ENCODE peak calls at places on chromosome 6, in six cellular contexts. X is Karpas-422, U is astrocyte of the cerebellum, Y is choroid plexus epithelial cell, A is cardiac fibroblast, M is NCI-H1092 treated with DMSO at 0.1 percent for 48 hours. E is an unnamed sample.
A peak's percentile ranks its signal among the peaks of the same experiment; 100 is the strongest.

GRCh38 chr6:111731404-111732195 is 125.9 kb upstream of the TRAF3IP2 start:
- DNase-seq in X (peak; percentile 73), U (no peak), Y (peak; percentile 57), A (no peak), M (no peak), E (no peak)

GRCh38 chr6:3751730-3752537 is 421 bp upstream of the PXDC1 start:
- DNase-seq in X (no peak), U (peak; percentile 82), Y (peak; percentile 94), A (peak; percentile 91), M (no peak), E (peak; percentile 43)

GRCh38 chr6:43917878-43918382 is 147.9 kb downstream of the VEGFA start:
- DNase-seq in X (no peak), U (no peak), Y (peak; percentile 72), A (peak; percentile 83), M (no peak), E (no peak)

GRCh38 chr6:142943746-142944125 is 1.2 kb downstream of the HIVEP2 start:
- DNase-seq in X (peak; percentile 40), U (no peak), Y (peak; percentile 75), A (peak; percentile 69), M (no peak), E (no peak)

GRCh38 chr6:52511572-52512151 is 65.2 kb downstream of the TRAM2 start:
- DNase-seq in X (no peak), U (no peak), Y (peak; percentile 57), A (peak; percentile 78), M (no peak), E (no peak)

GRCh38 chr6:44446626-44447297 is 59.3 kb downstream of the CDC5L start:
- DNase-seq in X (no peak), U (peak; percentile 49), Y (peak; percentile 85), A (peak; percentile 87), M (no peak), E (no peak)

GRCh38 chr6:44569931-44570385 is 182.5 kb downstream of the CDC5L start:
- DNase-seq in X (no peak), U (peak; percentile 37), Y (no peak), A (peak; percentile 20), M (no peak), E (no peak)

GRCh38 chr6:76351275-76351674 is 278.8 kb upstream of the IMPG1 start:
- DNase-seq in X (peak; percentile 44), U (no peak), Y (no peak), A (no peak), M (no peak), E (peak; percentile 7)

GRCh38 chr6:135094403-135094821 is 39.8 kb upstream of the HBS1L start:
- DNase-seq in X (peak; percentile 39), U (no peak), Y (peak; percentile 11), A (peak; percentile 17), M (no peak), E (no peak)

GRCh38 chr6:140370949-140371348 is 996.5 kb upstream of the CITED2 start:
- DNase-seq in X (no peak), U (no peak), Y (no peak), A (no peak), M (no peak), E (no peak)

GRCh38 chr6:146357578-146358340 is 185.9 kb upstream of the RAB32 start:
- DNase-seq in X (peak; percentile 92), U (peak; percentile 92), Y (peak; percentile 68), A (peak; percentile 94), M (no peak), E (no peak)

GRCh38 chr6:72817208-72817607 is 195.3 kb downstream of the KCNQ5 start:
- DNase-seq in X (no peak), U (no peak), Y (no peak), A (no peak), M (no peak), E (no peak)

GRCh38 chr6:140078552-140079126 is 704.2 kb upstream of the CITED2 start:
- DNase-seq in X (no peak), U (peak; percentile 89), Y (peak; percentile 93), A (peak; percentile 91), M (no peak), E (no peak)

GRCh38 chr6:38572186-38572813 is 67.4 kb downstream of the BTBD9 start:
- DNase-seq in X (no peak), U (no peak), Y (no peak), A (peak; percentile 32), M (no peak), E (no peak)

GRCh38 chr6:141956046-141956761 is 176.5 kb upstream of the GJE1 start:
- DNase-seq in X (no peak), U (no peak), Y (peak; percentile 5), A (peak; percentile 27), M (no peak), E (no peak)

GRCh38 chr6:108850669-108851467 is 2.6 kb downstream of the ARMC2 start:
- DNase-seq in X (no peak), U (no peak), Y (peak; percentile 50), A (peak; percentile 31), M (no peak), E (no peak)

GRCh38 chr6:20252311-20252710 is 40.0 kb upstream of the MBOAT1 start:
- DNase-seq in X (peak; percentile 15), U (no peak), Y (no peak), A (no peak), M (no peak), E (no peak)

GRCh38 chr6:86306210-86306609 is 631.1 kb upstream of the HTR1E start:
- DNase-seq in X (no peak), U (no peak), Y (no peak), A (no peak), M (no peak), E (no peak)

E was measured in NCI-H1694 treated with DMSO at 0.1 percent for 48 hours.